ENCODE peak calls at places on chromosome 2, in six cellular contexts. Y is CD8-positive, alpha-beta T cell; Q is GM23338; R is psoas muscle; S is A549; X is IMR-90. H is an unnamed sample.

GRCh38 chr2:10216677-10217498 is 85.8 kb upstream of the HPCAL1 start:
- DNase-seq in R (no peak), S (no peak), Y (no peak), X (no peak), Q (no peak), H (no peak)

GRCh38 chr2:215773728-215774127 is 239.6 kb downstream of the MREG start:
- DNase-seq in R (peak), X (peak), S (no peak), Q (no peak), Y (no peak), H (no peak)

GRCh38 chr2:127811397-127811860 is 458 bp upstream of the WDR33 start:
- DNase-seq in Y (no peak), S (peak), X (no peak), Q (peak), R (no peak), H (no peak)

GRCh38 chr2:65031341-65032015 is 24.7 kb upstream of the CEP68 start:
- DNase-seq in S (no peak), X (no peak), Y (no peak), Q (peak), R (no peak), H (no peak)

GRCh38 chr2:201532686-201533304 is 81.3 kb downstream of the STRADB start:
- DNase-seq in R (no peak), Q (no peak), Y (no peak), S (no peak), X (peak), H (no peak)

GRCh38 chr2:47559079-47559684 is 156.2 kb downstream of the MSH2 start:
- DNase-seq in Q (no peak), Y (no peak), S (no peak), X (peak), R (no peak), H (peak)

GRCh38 chr2:11676640-11677039 is 6.6 kb upstream of the NTSR2 start:
- DNase-seq in X (no peak), R (no peak), Q (peak), S (peak), Y (no peak), H (peak)

GRCh38 chr2:236754234-236754924 is 184.8 kb downstream of the ACKR3 start:
- DNase-seq in S (no peak), Y (no peak), X (no peak), R (no peak), Q (no peak), H (no peak)

GRCh38 chr2:191311627-191312026 is 66.4 kb downstream of the MYO1B start:
- DNase-seq in R (no peak), S (peak), Q (no peak), X (peak), Y (no peak), H (no peak)

GRCh38 chr2:230691005-230691647 is 21.5 kb upstream of the CAB39 start:
- DNase-seq in X (peak), S (no peak), Y (no peak), Q (peak), R (no peak), H (no peak)

GRCh38 chr2:77566582-77566981 is 44.4 kb upstream of the LRRTM4 start:
- DNase-seq in Q (no peak), S (no peak), X (no peak), Y (no peak), R (no peak), H (no peak)

GRCh38 chr2:240887631-240888030 is 8.3 kb downstream of the MAB21L4 start:
- DNase-seq in R (no peak), Q (no peak), S (no peak), Y (no peak), X (no peak), H (no peak)

GRCh38 chr2:239299218-239299939 is 101.4 kb downstream of the HDAC4 start:
- DNase-seq in Q (no peak), Y (no peak), X (no peak), S (no peak), R (no peak), H (no peak)

GRCh38 chr2:215736653-215737290 is 276.6 kb downstream of the MREG start:
- DNase-seq in Y (no peak), S (peak), R (no peak), X (peak), Q (peak), H (no peak)

GRCh38 chr2:37090019-37090477 is 5.7 kb downstream of the GPATCH11 start:
- DNase-seq in X (no peak), S (no peak), R (no peak), Q (no peak), Y (no peak), H (no peak)

GRCh38 chr2:141766225-141766624 is 364.6 kb downstream of the LRP1B start:
- DNase-seq in Y (no peak), Q (no peak), S (no peak), X (no peak), R (no peak), H (no peak)

GRCh38 chr2:98296435-98296834 is 49.8 kb upstream of the CNGA3 start:
- DNase-seq in Q (no peak), R (no peak), Y (no peak), S (no peak), X (no peak), H (no peak)

GRCh38 chr2:10047616-10048500 is 4.5 kb downstream of the KLF11 start:
- DNase-seq in X (no peak), R (no peak), Q (no peak), S (no peak), Y (no peak), H (no peak)

GRCh38 chr2:233449071-233449901 is 95.0 kb downstream of the DGKD start:
- DNase-seq in Y (no peak), R (peak), X (peak), S (peak), Q (peak), H (peak)

GRCh38 chr2:100875516-100876230 is 55.7 kb downstream of the NPAS2 start:
- DNase-seq in Y (no peak), R (no peak), X (no peak), Q (no peak), S (no peak), H (no peak)

GRCh38 chr2:17124575-17125318 is 393.5 kb downstream of the RAD51AP2 start:
- DNase-seq in Y (no peak), Q (no peak), X (no peak), R (no peak), S (no peak), H (no peak)

GRCh38 chr2:112957511-112957910 is 20.3 kb upstream of the IL36G start:
- DNase-seq in X (no peak), S (no peak), R (no peak), Y (no peak), Q (no peak), H (no peak)

GRCh38 chr2:178615969-178616368 is 135.7 kb downstream of the PLEKHA3 start:
- DNase-seq in X (no peak), Y (no peak), Q (no peak), R (no peak), S (no peak), H (no peak)

DNA sequence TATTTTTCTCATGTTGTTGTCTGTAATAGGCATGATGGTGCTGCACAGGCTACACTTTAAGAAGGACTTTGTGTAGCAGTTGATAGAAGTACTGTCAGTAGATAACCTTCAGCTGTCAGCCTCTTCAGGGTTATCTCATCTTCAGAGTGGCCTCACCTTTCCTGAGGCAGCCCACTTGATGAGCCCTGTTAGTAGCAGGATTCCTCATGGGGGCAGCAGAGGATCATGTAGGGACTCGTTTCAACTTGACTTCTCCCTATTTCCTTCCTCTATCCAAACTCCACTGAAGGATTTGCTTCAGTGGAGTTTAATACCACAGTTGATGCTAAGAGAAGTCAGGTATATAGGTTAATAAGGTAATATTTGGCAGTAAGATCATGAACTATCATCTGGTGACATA is 530.3 kb upstream of the FSIP2 start:
- DNase-seq in Q (peak), R (no peak), S (no peak), Y (no peak), X (no peak), H (peak)
- TF ChIP-seq CTCF in Q (peak), R (peak), S (no peak), Y (no peak), X (no peak), H (peak)

DNA sequence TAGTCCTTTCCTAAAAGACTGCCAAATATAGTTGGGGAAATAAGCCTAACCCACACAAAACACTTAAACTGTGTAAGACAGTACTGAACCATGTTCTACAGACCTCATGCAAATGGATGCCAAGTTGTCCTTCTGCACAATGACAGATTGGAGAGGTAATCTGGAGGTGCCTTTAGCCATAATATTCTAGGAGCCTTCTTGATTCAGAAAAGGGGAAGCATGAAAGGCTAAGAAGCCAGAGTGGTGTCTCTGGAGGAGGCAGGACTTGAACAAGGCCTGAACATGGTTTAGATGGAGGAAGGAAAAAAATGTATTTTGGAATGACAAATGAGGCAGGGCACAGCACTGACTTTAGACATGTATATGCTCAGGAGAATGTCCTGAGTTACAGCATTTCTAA is 110.5 kb downstream of the ANKRD44 start:
- DNase-seq in R (no peak), Y (no peak), S (no peak), Q (no peak), X (no peak), H (no peak)
- H3K27ac ChIP-seq in R (no peak), Y (peak), S (no peak), Q (no peak), X (no peak), H (no peak)

GRCh38 chr2:119225084-119225864 is 1.6 kb downstream of the STEAP3 start:
- DNase-seq in S (peak), R (no peak), Q (peak), X (peak), Y (no peak), H (peak)
- TF ChIP-seq CTCF in S (no peak), R (no peak), Q (peak), X (no peak), Y (no peak), H (no peak)

DNA sequence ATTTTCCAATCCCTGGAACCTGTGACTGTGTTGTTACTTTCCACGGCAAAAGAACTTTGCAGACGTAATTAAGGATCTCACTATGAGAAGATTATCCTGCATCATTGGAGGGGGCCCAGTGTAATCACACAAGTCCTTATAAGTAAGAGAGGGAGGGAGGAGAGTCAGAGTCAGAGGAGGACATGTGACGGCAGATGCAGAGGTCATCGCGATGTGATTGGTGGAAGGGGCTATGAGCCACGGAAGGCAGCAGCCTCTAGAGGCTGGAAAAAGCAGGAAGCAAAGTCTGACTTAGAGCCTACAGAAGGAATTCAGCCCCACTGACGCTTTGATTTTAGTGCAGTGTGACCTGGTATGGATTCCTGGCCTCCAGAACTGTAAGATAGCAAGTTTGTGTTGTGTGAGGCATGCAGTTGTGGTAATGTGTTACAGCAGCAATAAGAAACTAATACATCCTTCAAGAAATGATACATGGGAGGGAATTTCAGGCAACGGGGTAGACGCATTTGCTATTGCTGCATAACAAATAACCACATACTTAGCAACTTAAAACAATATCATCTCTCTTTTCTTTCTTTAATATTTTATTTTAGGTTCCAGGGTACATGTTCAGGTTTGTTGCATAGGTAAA is 112.7 kb upstream of the SERPINE2 start:
- DNase-seq in Q (peak), S (no peak), R (no peak), X (no peak), Y (no peak), H (no peak)
- H3K27ac ChIP-seq in Q (no peak), S (peak), R (no peak), X (peak), Y (no peak), H (no peak)

DNA sequence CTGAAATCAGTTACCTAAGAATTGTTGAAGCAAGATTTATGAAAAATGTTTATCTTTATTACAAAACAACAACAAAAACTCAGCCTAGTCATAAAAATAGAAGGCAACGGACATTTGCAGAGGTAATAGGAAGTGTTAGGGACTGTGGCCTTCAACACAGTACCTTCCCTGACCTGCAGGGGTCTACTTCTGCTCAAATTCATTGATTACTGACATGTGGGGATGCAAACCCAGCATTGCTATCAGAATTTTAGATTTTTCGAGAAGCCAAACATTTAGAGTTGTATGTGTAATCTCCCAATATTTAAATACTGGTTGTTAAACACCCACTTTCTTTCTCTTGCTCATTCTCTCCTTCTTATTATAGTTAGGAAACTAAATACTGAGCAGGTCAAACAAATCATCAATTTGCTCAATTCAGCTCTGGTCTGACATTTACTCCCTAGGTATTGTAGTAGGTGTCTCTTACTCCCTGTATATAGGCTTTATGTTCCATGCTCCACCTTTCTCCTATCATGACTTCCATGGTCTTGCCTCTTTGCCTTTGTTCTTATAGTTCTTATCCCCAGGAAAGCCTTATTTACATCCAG is 198.5 kb downstream of the UBE2E3 start:
- DNase-seq in Q (peak), Y (no peak), S (no peak), X (no peak), R (no peak), H (peak)
- TF ChIP-seq CTCF in Q (peak), Y (peak), S (no peak), X (peak), R (peak), H (peak)

GRCh38 chr2:20042531-20042930 is 8.9 kb downstream of the LAPTM4A start:
- DNase-seq in Y (no peak), R (no peak), Q (no peak), X (no peak), S (no peak), H (no peak)
- H3K27ac ChIP-seq in Y (no peak), R (peak), Q (no peak), X (no peak), S (no peak), H (no peak)

DNA sequence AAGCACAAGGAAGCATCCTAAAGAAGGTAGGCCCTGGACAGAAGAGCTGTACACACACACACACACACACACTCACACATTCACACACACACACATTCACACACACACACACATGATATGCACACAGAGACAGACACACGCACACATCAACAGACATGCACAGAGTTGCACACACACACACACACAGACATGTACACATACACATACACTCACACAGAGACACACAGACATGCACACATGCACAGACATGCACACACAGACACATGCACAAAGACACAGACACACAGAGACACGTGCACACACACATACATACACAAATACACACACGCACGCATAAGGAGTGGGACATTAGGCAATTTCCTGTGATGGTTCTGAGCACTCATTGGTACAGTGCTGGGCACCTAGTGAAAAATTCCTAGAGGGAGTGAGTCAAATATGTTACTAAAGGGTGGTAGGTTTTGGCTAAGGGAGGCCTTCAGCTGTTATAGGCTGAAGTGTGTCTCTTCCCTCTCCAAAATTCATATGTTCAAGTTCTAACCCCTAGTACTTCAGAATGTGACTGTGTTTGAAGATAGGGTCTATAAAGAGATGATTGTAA is 26.4 kb downstream of the THNSL2 start:
- DNase-seq in S (no peak), Q (no peak), Y (no peak), X (no peak), R (no peak), H (no peak)
- TF ChIP-seq CTCF in S (no peak), Q (no peak), Y (no peak), X (no peak), R (no peak), H (no peak)

GRCh38 chr2:198314559-198315153 is 510.3 kb downstream of the PLCL1 start:
- DNase-seq in Y (no peak), S (no peak), R (no peak), X (peak), Q (peak), H (no peak)
- H3K27ac ChIP-seq in Y (no peak), S (no peak), R (no peak), X (no peak), Q (no peak), H (no peak)

DNA sequence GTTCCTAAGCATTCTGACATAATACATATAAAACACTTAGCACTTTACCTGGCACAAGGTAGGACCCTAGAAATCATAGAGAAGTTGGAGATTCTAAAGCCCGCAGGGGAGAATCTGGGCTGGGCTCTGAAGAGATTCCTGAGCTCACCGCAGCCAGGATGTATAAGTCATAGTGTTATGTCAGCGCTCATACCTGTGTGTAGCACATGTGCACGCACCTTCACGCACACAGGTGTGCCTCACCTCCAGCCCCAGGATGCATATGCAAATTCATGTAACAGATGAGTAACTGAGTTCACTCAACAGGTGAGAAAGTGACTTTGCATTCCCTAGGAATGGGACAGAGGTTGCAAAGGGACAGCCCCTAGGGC is 7.9 kb upstream of the SDC1 start:
- DNase-seq in Y (no peak), S (no peak), Q (no peak), R (no peak), X (no peak), H (peak)
- TF ChIP-seq CTCF in Y (no peak), S (no peak), Q (no peak), R (no peak), X (no peak), H (no peak)

DNA sequence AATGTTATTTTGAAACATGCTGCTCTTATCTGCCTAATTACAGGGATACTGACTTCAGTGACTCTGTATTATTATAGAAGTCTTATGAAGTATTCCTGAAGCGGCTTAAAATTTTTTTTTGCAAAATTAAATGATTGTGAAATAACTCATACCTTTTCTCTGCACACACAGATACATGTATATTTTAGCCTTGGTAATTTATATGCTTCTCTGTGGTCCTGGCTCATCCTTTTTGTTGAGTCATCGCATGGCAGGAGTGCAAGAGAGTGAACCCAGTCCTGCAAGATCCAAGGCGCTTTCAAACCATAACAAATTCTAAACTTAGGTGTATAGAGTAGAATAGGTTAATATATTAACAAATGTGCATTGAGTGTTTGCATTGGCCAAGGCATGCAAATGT is 8.6 kb downstream of the CCNT2 start:
- DNase-seq in X (peak), Q (no peak), Y (no peak), S (no peak), R (no peak), H (no peak)
- H3K27ac ChIP-seq in X (no peak), Q (peak), Y (no peak), S (peak), R (no peak), H (no peak)